ENCODE peak calls at places on chromosomes 2 and 18, in four cellular contexts. Q, Z, B and F are unnamed samples.

GRCh38 chr18:13454363-13455150 is 236.0 kb downstream of the LDLRAD4 start:
- DNase-seq in Q (no peak), Z (no peak), B (no peak), F (no peak)

GRCh38 chr2:205684871-205685313 is 2.6 kb downstream of the NRP2 start:
- DNase-seq in Q (no peak), Z (peak), B (no peak), F (no peak)

GRCh38 chr18:12394428-12394827 is 13.3 kb upstream of the PRELID3A start:
- DNase-seq in Q (peak), Z (peak), B (no peak), F (no peak)

GRCh38 chr2:120167272-120167671 is 55.9 kb downstream of the TMEM185B start:
- DNase-seq in Q (no peak), Z (no peak), B (no peak), F (no peak)

GRCh38 chr2:34552337-34552736 is 953.2 kb upstream of the FAM98A start:
- DNase-seq in Q (no peak), Z (no peak), B (no peak), F (no peak)

GRCh38 chr2:76280676-76281075 is 570.0 kb upstream of the GCFC2 start:
- DNase-seq in Q (no peak), Z (no peak), B (no peak), F (no peak)

GRCh38 chr2:162732946-162733698 is 105.4 kb downstream of the KCNH7 start:
- DNase-seq in Q (no peak), Z (peak), B (no peak), F (no peak)

GRCh38 chr2:200426754-200427153 is 83.1 kb downstream of the KCTD18 start:
- DNase-seq in Q (no peak), Z (no peak), B (no peak), F (no peak)

GRCh38 chr2:200376422-200377142 is 70.1 kb downstream of the SPATS2L start:
- DNase-seq in Q (peak), Z (peak), B (peak), F (no peak)

GRCh38 chr2:239385096-239386000 is 15.5 kb downstream of the HDAC4 start:
- DNase-seq in Q (no peak), Z (no peak), B (no peak), F (no peak)

GRCh38 chr2:198518935-198519334 is 714.5 kb downstream of the PLCL1 start:
- DNase-seq in Q (no peak), Z (peak), B (no peak), F (no peak)

GRCh38 chr18:21484851-21485636 is 115.5 kb downstream of the ESCO1 start:
- DNase-seq in Q (no peak), Z (no peak), B (no peak), F (no peak)

GRCh38 chr2:38076710-38077430 is 919 bp upstream of the CYP1B1 start:
- DNase-seq in Q (peak), Z (peak), B (peak), F (no peak)

GRCh38 chr2:120596191-120596781 is 139.4 kb upstream of the GLI2 start:
- DNase-seq in Q (no peak), Z (no peak), B (no peak), F (no peak)

GRCh38 chr2:72526623-72527022 is 299.2 kb downstream of the EXOC6B start:
- DNase-seq in Q (no peak), Z (no peak), B (no peak), F (no peak)

GRCh38 chr18:62510744-62511143 is 12.1 kb upstream of the ZCCHC2 start:
- DNase-seq in Q (no peak), Z (no peak), B (no peak), F (no peak)

GRCh38 chr2:25112113-25112512 is 56.3 kb downstream of the POMC start:
- DNase-seq in Q (no peak), Z (no peak), B (no peak), F (no peak)

GRCh38 chr18:12038082-12038660 is 55.5 kb upstream of the ANKRD62 start:
- DNase-seq in Q (no peak), Z (peak), B (no peak), F (no peak)

GRCh38 chr2:196427996-196428634 is 211.4 kb upstream of the CCDC150 start:
- DNase-seq in Q (no peak), Z (no peak), B (no peak), F (no peak)

GRCh38 chr2:240567872-240568677 is at the start of gene RNPEPL1:
- DNase-seq in Q (no peak), Z (peak), B (no peak), F (peak)

GRCh38 chr2:46815121-46815802 is 100.3 kb downstream of the MCFD2 start:
- DNase-seq in Q (no peak), Z (no peak), B (no peak), F (no peak)

GRCh38 chr2:186675380-186675779 is 18.5 kb upstream of the FAM171B start:
- DNase-seq in Q (no peak), Z (no peak), B (no peak), F (no peak)

GRCh38 chr2:121721926-121722325 is 14.7 kb downstream of the NIFK start:
- DNase-seq in Q (no peak), Z (no peak), B (no peak), F (no peak)

GRCh38 chr2:189698020-189698887 is 23.8 kb downstream of the ANKAR start:
- DNase-seq in Q (peak), Z (peak), B (peak), F (peak)

GRCh38 chr2:125318740-125319139 is 1293.7 kb downstream of the CNTNAP5 start:
- DNase-seq in Q (no peak), Z (no peak), B (no peak), F (no peak)